ENCODE peak calls at places on chromosome 14, in five cellular contexts. Q is right lobe of liver, O is uterus, J is right atrium auricular region, T is body of pancreas. V is an unnamed sample.

GRCh38 chr14:101254805-101255764 is 306.2 kb upstream of the DIO3 start:
- DNase-seq in J (no peak), O (peak; percentile 46), Q (no peak), T (no peak), V (no peak)

GRCh38 chr14:72679106-72679505 is 214.8 kb downstream of the DPF3 start:
- DNase-seq in J (no peak), O (no peak), T (no peak), Q (no peak), V (peak; percentile 36)

GRCh38 chr14:87522575-87522974 is 470.4 kb downstream of the GALC start:
- DNase-seq in O (no peak), T (peak; percentile 14), Q (no peak), J (no peak), V (no peak)

GRCh38 chr14:68655961-68656360 is 136.9 kb downstream of the ZFP36L1 start:
- DNase-seq in O (no peak), T (no peak), J (peak; percentile 48), Q (no peak), V (no peak)

GRCh38 chr14:87494010-87494409 is 499.0 kb downstream of the GALC start:
- DNase-seq in T (no peak), Q (no peak), O (no peak), J (no peak), V (no peak)

GRCh38 chr14:103123634-103124500 is 606 bp downstream of the TNFAIP2 start:
- DNase-seq in J (peak; percentile 72), O (peak; percentile 74), T (no peak), Q (peak; percentile 75), V (peak; percentile 73)

GRCh38 chr14:95816539-95816938 is 60.1 kb upstream of the TUNAR start:
- DNase-seq in J (peak; percentile 42), O (no peak), T (peak; percentile 4), Q (no peak), V (no peak)

GRCh38 chr14:103679351-103679750 is 35.9 kb downstream of the XRCC3 start:
- DNase-seq in J (no peak), O (no peak), T (peak; percentile 53), Q (peak; percentile 56), V (peak; percentile 36)

GRCh38 chr14:69475194-69475818 is 9.2 kb upstream of the PLEKHD1 start:
- DNase-seq in O (no peak), Q (no peak), T (no peak), J (no peak), V (no peak)

DNA sequence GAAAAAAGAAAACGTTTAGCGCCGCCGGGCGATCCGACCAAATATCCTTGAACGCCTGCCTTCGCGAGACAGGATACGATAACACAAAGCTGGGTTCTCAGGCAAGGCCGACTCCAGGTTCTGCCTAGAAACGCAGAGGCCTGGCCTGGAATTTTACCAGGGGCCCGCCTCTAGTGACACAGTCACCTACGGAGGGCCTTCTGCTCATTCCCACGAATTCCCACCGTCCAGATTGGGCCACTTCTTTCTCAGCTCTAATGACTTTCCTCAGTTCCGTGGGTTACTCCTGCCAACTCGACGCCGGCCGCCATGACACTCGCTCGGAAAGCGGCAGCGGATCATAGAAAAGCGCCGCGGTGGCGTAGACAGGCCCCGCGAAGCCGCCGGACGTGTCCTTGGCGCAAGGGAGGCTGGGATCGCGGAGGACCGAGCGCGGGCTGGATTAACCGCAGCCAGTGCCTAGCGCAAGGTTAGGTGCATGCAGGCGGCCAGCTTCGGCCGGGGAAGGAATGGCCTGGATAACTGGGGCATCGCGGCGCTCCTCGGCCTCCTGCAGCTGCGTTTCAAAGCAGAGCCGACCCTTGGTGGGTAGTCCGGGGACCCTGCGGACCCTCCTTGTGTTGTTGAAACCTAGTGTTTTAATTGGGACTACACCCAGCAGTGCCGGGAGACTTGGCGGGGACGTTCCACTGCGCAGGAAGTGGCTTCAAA is at the start of gene TRIP11:
- DNase-seq in O (peak; percentile 93), Q (peak; percentile 95), J (peak; percentile 90), T (peak; percentile 95), V (peak; percentile 96)
- H3K4me1 ChIP-seq in O (peaks cover 3% of the 10 kb centered on the region), Q (peaks cover 23% of the 10 kb centered on the region), J (peaks cover 43% of the 10 kb centered on the region), T (peaks cover 42% of the 10 kb centered on the region), V (peaks cover 38% of the 10 kb centered on the region)

GRCh38 chr14:55349565-55349964 is 62.1 kb downstream of the ATG14 start:
- DNase-seq in T (no peak), O (no peak), J (no peak), Q (no peak), V (no peak)
- TF ChIP-seq CTCF in T (no peak), O (no peak), J (no peak), Q (no peak), V (no peak)

GRCh38 chr14:34322940-34323418 is 139.1 kb downstream of the SPTSSA start:
- DNase-seq in Q (peak; percentile 66), J (no peak), T (peak; percentile 52), O (peak; percentile 33), V (peak; percentile 49)
- H3K4me3 ChIP-seq in Q (no peak overlapping the region), J (no peak overlapping the region), T (no peak overlapping the region), O (no peak overlapping the region), V (no peak overlapping the region)

GRCh38 chr14:74890262-74890661 is 8.5 kb downstream of the DLST start:
- DNase-seq in O (no peak), Q (no peak), T (no peak), J (no peak), V (no peak)
- H3K4me1 ChIP-seq in O (no peaks in the 10 kb centered on the region), Q (peaks cover 26% of the 10 kb centered on the region), T (peaks cover 26% of the 10 kb centered on the region), J (peaks cover 31% of the 10 kb centered on the region), V (peaks cover 29% of the 10 kb centered on the region)

GRCh38 chr14:105376521-105377440 is 21.6 kb upstream of the TEX22 start:
- DNase-seq in T (no peak), O (no peak), Q (no peak), J (no peak), V (no peak)
- TF ChIP-seq CTCF in T (no peak), O (no peak), Q (no peak), J (no peak), V (no peak)

GRCh38 chr14:22481546-22481945 is 107.5 kb downstream of the DAD1 start:
- DNase-seq in J (no peak), O (no peak), T (no peak), Q (no peak), V (no peak)

GRCh38 chr14:22484638-22485037 is 104.4 kb downstream of the DAD1 start:
- DNase-seq in O (no peak), Q (no peak), T (no peak), J (no peak), V (peak; percentile 40)

GRCh38 chr14:22483863-22484593 is 105.0 kb downstream of the DAD1 start:
- DNase-seq in T (no peak), Q (no peak), O (no peak), J (no peak), V (no peak)

GRCh38 chr14:22482085-22482694 is 106.8 kb downstream of the DAD1 start:
- DNase-seq in Q (no peak), O (no peak), J (no peak), T (no peak), V (no peak)

GRCh38 chr14:22482782-22483553 is 106.1 kb downstream of the DAD1 start:
- DNase-seq in T (no peak), Q (no peak), J (no peak), O (no peak), V (no peak)
- H3K4me3 ChIP-seq in T (no peak overlapping the region), Q (no peak overlapping the region), J (no peak overlapping the region), O (no peak overlapping the region), V (peak overlapping the region; percentile 4)